ENCODE peak calls at places on chromosomes 6 and 20, in four cellular contexts. S, N, Y and Q are unnamed samples. For H3K36me3, the result is how much of the 10 kb centered on the place peaks cover.

GRCh38 chr20:33909331-33909921 is 84.3 kb upstream of the RALY start:
- DNase-seq in S (no peak), N (no peak), Y (no peak), Q (no peak)

GRCh38 chr6:165770430-165771082 is 107.5 kb upstream of the PDE10A start:
- DNase-seq in S (no peak), N (no peak), Y (no peak), Q (no peak)

GRCh38 chr20:59190509-59190908 is 26.9 kb downstream of the ZNF831 start:
- DNase-seq in S (no peak), N (no peak), Y (no peak), Q (no peak)

GRCh38 chr6:125262026-125263013 is 39.4 kb downstream of the HDDC2 start:
- DNase-seq in S (no peak), N (no peak), Y (no peak), Q (peak)

GRCh38 chr6:163455553-163455952 is 41.0 kb downstream of the QKI start:
- DNase-seq in S (no peak), N (no peak), Y (no peak), Q (no peak)

GRCh38 chr6:5712349-5713215 is 294.1 kb downstream of the NRN1 start:
- DNase-seq in S (no peak), N (no peak), Y (no peak), Q (no peak)

GRCh38 chr6:114121913-114122662 is 151.1 kb upstream of the HDAC2 start:
- DNase-seq in S (no peak), N (no peak), Y (no peak), Q (no peak)

GRCh38 chr6:133187657-133188453 is 53.3 kb upstream of the EYA4 start:
- DNase-seq in S (no peak), N (no peak), Y (no peak), Q (no peak)

GRCh38 chr6:53834134-53834533 is 39.3 kb downstream of the LRRC1 start:
- DNase-seq in S (no peak), N (no peak), Y (no peak), Q (no peak)

GRCh38 chr20:21398109-21398480 is 769 bp upstream of the NKX2-4 start:
- DNase-seq in S (no peak), N (no peak), Y (no peak), Q (no peak)

GRCh38 chr20:6802227-6802626 is 34.7 kb downstream of the BMP2 start:
- DNase-seq in S (no peak), N (no peak), Y (no peak), Q (no peak)

DNA sequence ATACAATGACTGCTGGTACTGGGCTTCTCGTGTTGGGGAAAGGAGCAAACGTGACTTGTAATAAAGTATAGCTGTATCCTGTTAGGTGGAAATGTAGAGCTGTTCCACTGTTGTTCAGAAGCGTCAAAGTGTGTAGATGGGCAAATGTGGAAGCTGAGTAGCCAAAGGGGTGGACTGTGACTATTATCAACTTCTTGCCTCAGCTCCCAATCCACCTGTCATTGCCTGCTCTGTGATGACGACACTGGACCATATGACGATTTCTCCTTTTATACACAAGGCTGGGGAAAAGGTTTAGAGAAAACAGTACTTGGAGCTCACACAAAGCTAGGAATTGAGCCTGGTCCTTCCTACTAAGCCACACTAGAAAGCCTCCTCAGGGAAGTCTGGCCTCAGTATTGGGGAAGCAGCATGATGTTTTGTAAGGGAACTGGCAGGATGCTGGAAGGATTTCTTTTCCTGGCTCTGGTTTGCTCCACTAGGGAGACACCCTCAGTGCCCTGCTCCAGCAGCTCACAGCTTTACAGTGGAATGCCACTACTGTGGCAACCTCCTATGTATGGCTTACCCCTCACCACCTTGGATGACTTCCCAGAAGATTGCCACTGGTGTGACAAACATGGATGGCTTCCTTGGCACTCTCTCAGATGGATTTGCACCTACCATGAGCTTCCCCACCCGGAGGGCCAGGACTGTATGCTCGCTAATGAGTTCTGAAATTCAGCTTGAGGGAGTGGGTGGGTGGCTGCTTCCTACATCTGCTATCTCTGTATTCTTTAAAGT is 20.0 kb downstream of the CD164 start:
- DNase-seq in S (no peak), N (no peak), Y (no peak), Q (no peak)
- H3K36me3 ChIP-seq in S (under half), N (under half), Y (under half), Q (under half)

DNA sequence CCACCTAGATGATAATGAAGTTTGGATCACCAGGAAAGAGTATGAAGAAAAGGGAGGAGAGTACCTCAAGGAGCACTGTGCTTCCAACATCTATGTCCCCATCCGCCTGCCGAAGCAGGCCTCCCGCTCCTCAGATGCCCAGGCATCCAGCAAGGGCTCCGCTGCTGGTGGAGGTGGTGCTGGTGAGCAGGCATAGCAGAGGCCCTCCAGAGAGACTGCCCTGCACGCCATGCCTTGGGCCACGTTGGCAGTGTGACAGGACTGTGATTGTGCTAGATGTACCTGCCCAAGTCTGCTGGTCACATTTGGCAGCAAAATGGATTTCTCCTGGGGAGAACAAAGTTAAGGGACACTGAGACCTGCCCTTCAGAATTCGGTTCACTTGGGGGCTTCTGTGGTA is 23.4 kb downstream of the ACTR5 start:
- DNase-seq in S (no peak), N (no peak), Y (no peak), Q (no peak)
- H3K36me3 ChIP-seq in S (under half), N (under half), Y (under half), Q (under half)

DNA sequence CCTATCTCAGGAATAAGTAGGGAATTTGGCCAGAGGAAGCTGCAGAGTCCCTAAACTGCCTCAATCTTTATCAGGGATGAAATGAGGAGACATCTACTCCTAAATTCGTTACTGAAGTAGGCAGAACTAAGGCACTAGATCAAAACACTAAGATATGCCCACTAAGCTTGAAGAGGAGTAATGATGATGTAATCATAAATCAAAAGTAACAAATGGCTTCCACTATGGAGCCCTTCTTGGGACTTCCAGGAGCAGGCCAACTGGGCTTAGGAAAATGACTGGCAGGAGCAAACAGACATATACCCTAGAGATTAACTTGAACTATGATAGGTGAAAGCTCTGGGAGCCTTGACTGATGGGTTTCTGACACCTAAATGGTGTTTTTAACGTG is 15.4 kb downstream of the ZSCAN12 start:
- DNase-seq in S (no peak), N (no peak), Y (no peak), Q (no peak)
- H3K36me3 ChIP-seq in S (under half), N (under half), Y (under half), Q (under half)

GRCh38 chr20:41163821-41164220 is 26.5 kb downstream of the PLCG1 start:
- DNase-seq in S (no peak), N (no peak), Y (no peak), Q (peak)
- H3K36me3 ChIP-seq in S (half or more), N (under half), Y (under half), Q (under half)

DNA sequence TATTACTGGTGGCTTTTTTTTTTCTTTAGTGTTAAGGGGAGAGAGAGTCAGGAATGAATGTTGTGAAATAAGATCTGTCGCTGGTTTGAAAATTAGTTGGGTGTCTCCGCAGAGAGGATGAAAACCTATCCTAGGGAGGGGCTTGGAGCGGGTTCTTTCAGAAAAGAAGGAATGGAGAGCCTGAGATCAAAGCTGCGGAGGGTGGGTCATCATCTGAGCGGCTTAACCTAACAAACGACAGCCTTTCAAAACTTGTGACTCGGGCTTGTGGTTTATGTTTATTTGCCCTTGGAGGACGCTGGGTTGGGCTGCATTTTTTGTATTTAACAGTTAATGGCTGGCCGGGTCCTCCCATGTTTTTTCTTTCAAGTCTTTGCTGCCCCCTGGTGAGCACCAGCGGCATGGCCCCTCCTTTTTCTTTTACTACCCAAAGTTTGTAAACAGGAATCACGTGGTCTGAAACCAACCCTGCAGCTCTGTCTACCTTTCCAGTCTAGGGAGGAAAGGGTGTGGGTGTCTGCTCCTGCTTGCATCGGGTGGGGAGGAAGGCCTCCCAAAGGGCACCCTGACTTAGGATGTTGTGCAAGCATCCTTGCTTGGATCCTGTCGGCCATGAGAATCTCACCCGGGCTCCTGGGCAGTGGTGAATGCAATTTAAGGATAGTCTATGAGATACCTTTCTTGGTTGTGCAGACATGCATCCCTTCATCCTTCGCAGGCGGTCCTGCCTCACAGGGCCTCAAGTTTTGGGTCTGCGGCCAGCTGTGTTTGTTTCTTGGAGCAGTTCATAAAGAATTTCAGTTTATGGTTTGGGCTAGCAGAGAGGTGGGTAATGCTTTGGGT is 2.2 kb downstream of the PIM1 start:
- DNase-seq in S (peak), N (peak), Y (peak), Q (peak)
- H3K36me3 ChIP-seq in S (under half), N (under half), Y (under half), Q (under half)

DNA sequence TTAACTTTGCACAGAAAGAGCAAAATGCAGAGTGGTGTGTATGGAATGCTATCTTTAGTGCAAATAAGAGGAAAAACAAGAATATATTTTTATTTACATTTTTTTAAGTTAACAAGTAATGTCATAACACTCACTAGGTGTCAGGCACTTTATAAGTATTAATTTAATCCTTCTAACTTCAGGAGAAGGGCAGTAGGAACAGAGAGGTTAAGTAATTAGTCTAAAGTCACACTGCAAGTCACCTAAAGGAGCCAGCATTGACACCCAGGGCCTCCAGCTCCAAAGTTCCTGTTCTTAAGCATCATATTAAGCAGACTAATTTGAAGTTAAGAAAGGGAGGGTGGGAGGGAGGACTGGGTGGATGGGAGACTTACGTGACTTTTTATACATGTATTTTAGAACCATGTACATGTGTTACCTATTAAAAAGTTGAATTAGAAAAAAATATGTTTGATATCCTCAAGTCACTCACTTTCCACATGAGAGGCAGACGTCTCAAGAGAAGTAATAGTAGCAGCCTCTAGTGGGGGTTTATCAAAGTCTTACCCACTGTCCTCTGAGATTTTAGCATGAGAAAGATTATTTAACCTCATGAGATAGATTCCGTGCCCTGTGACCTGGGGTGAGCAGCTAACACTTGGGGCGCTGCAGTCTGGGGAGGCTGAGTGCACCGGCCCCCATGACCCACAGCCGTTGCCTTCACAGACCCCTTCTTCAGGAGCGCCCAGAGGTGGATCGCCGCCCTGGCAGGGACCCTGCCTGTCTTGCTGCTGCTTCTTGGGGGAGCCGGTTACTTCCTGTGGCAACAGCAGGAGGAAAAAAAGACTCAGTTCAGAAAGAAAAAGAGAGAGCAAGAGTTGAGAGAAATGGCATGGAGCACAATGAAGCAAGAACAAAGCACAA is 7.0 kb downstream of the BTN3A1 start:
- DNase-seq in S (no peak), N (no peak), Y (no peak), Q (no peak)
- H3K36me3 ChIP-seq in S (half or more), N (under half), Y (under half), Q (under half)

GRCh38 chr6:37376078-37376743 is 22.4 kb downstream of the RNF8 start:
- DNase-seq in S (no peak), N (no peak), Y (no peak), Q (no peak)
- H3K36me3 ChIP-seq in S (under half), N (under half), Y (under half), Q (under half)

GRCh38 chr20:50682065-50682464 is 9.3 kb downstream of the RIPOR3 start:
- DNase-seq in S (no peak), N (no peak), Y (no peak), Q (no peak)
- H3K36me3 ChIP-seq in S (under half), N (under half), Y (under half), Q (under half)

GRCh38 chr6:83167726-83168278 is 25.3 kb downstream of the PGM3 start:
- DNase-seq in S (no peak), N (no peak), Y (no peak), Q (no peak)

GRCh38 chr6:83169096-83169495 is 24.0 kb downstream of the PGM3 start:
- DNase-seq in S (no peak), N (no peak), Y (no peak), Q (no peak)

GRCh38 chr6:83169511-83169910 is 23.6 kb downstream of the PGM3 start:
- DNase-seq in S (no peak), N (no peak), Y (no peak), Q (no peak)

DNA sequence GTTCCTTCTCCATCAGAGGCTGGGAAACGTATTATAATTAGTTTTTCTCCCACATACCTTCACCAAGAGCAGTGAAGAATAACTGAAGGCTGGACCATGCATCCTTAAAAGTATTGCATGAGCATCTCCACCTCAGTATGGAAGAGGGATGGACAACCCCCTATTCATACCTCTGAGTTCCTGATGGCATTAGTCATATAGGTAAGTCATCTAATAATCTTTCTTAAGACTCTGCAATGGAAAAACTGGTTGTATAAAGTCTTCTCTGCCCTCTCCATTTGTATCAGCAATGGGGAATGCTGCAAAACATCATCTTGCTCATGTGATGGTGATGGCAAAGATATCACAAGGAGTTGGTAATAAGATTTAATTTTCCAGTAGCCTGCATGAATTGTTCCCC is 24.5 kb downstream of the PGM3 start:
- DNase-seq in S (no peak), N (no peak), Y (no peak), Q (no peak)
- H3K36me3 ChIP-seq in S (under half), N (under half), Y (under half), Q (under half)